ENCODE peak calls at places on chromosomes 7 and 10, in seven cellular contexts. I is psoas muscle; S is lower lobe of right lung; B is IMR-90; V is PC-9; U is CD8-positive, alpha-beta T cell; G is mesendoderm. Z is an unnamed sample.

GRCh38 chr10:127910464-127910770 is 3.5 kb downstream of the PTPRE start:
- DNase-seq in I (no peak), S (no peak), B (no peak), V (no peak), U (no peak), G (no peak), Z (no peak)

GRCh38 chr7:14767716-14768425 is 134.7 kb downstream of the DGKB start:
- DNase-seq in I (no peak), S (no peak), B (no peak), V (no peak), U (no peak), G (no peak), Z (no peak)

GRCh38 chr7:5477723-5478531 is 54.3 kb upstream of the TNRC18 start:
- DNase-seq in I (no peak), S (peak; percentile 66), B (no peak), V (no peak), U (no peak), G (peak; percentile 79), Z (no peak)

GRCh38 chr7:82105463-82105862 is 335.6 kb upstream of the HGF start:
- DNase-seq in I (no peak), S (no peak), B (peak; percentile 91), V (no peak), U (no peak), G (peak; percentile 51), Z (no peak)

GRCh38 chr7:13130321-13130720 is 442.9 kb downstream of the ARL4A start:
- DNase-seq in I (no peak), S (no peak), B (no peak), V (no peak), U (no peak), G (no peak), Z (no peak)

GRCh38 chr7:42672339-42672990 is 239.4 kb downstream of the C7orf25 start:
- DNase-seq in I (no peak), S (no peak), B (no peak), V (no peak), U (no peak), G (peak; percentile 10), Z (no peak)

GRCh38 chr7:81704595-81704994 is 65.3 kb downstream of the HGF start:
- DNase-seq in I (no peak), S (no peak), B (no peak), V (no peak), U (no peak), G (no peak), Z (no peak)

GRCh38 chr10:132806126-132807061 is 20.4 kb upstream of the NKX6-2 start:
- DNase-seq in I (no peak), S (peak; percentile 34), B (no peak), V (no peak), U (no peak), G (no peak), Z (no peak)

GRCh38 chr10:104076743-104077160 is 8.9 kb downstream of the COL17A1 start:
- DNase-seq in I (peak; percentile 28), S (peak; percentile 58), B (peak; percentile 16), V (peak; percentile 56), U (no peak), G (peak; percentile 81), Z (peak; percentile 66)

GRCh38 chr10:123847686-123848432 is 43.7 kb downstream of the CPXM2 start:
- DNase-seq in I (no peak), S (no peak), B (no peak), V (no peak), U (no peak), G (no peak), Z (no peak)

GRCh38 chr10:29345144-29345892 is 56.4 kb downstream of the LYZL1 start:
- DNase-seq in I (no peak), S (no peak), B (no peak), V (no peak), U (no peak), G (peak; percentile 28), Z (no peak)

GRCh38 chr7:157944051-157944450 is 607.2 kb downstream of the DNAJB6 start:
- DNase-seq in I (no peak), S (no peak), B (no peak), V (no peak), U (no peak), G (no peak), Z (no peak)

GRCh38 chr10:33216661-33217427 is 117.6 kb downstream of the NRP1 start:
- DNase-seq in I (no peak), S (no peak), B (no peak), V (peak; percentile 63), U (no peak), G (no peak), Z (no peak)

GRCh38 chr7:151249732-151250072 is 1.2 kb upstream of the SMARCD3 start:
- DNase-seq in I (peak; percentile 64), S (peak; percentile 72), B (peak; percentile 39), V (no peak), U (no peak), G (peak; percentile 73), Z (peak; percentile 80)

GRCh38 chr10:121152033-121152432 is 300.9 kb downstream of the WDR11 start:
- DNase-seq in I (no peak), S (no peak), B (no peak), V (no peak), U (no peak), G (peak; percentile 62), Z (no peak)

GRCh38 chr7:121447191-121447920 is 51.2 kb upstream of the FAM3C start:
- DNase-seq in I (peak; percentile 35), S (no peak), B (no peak), V (no peak), U (no peak), G (no peak), Z (peak; percentile 50)

GRCh38 chr10:115951242-115951641 is 321.8 kb downstream of the GFRA1 start:
- DNase-seq in I (no peak), S (no peak), B (no peak), V (no peak), U (no peak), G (no peak), Z (no peak)

GRCh38 chr7:96794063-96794462 is 84.4 kb upstream of the SEM1 start:
- DNase-seq in I (no peak), S (no peak), B (no peak), V (no peak), U (no peak), G (no peak), Z (no peak)

GRCh38 chr10:91652364-91652763 is 19.5 kb upstream of the PPP1R3C start:
- DNase-seq in I (no peak), S (no peak), B (peak; percentile 95), V (peak; percentile 40), U (no peak), G (peak; percentile 47), Z (peak; percentile 44)

GRCh38 chr7:142243823-142244222 is 14.0 kb downstream of the PRSS58 start:
- DNase-seq in I (no peak), S (no peak), B (no peak), V (no peak), U (no peak), G (no peak), Z (no peak)

GRCh38 chr7:44112997-44113763 is 9.0 kb downstream of the AEBP1 start:
- DNase-seq in I (no peak), S (no peak), B (no peak), V (no peak), U (no peak), G (no peak), Z (peak; percentile 13)

GRCh38 chr7:21454182-21454581 is 26.3 kb downstream of the SP4 start:
- DNase-seq in I (no peak), S (no peak), B (no peak), V (no peak), U (no peak), G (peak; percentile 28), Z (no peak)

GRCh38 chr7:127091620-127092019 is 161.1 kb downstream of the GRM8 start:
- DNase-seq in I (no peak), S (no peak), B (no peak), V (no peak), U (no peak), G (no peak), Z (no peak)

GRCh38 chr7:27123477-27124053 is 7.0 kb downstream of the HOXA4 start:
- DNase-seq in I (no peak), S (no peak), B (no peak), V (no peak), U (no peak), G (no peak), Z (no peak)
- H3K27me3 ChIP-seq in I (no peaks in the 10 kb centered on the region), S (peaks cover 23% of the 10 kb centered on the region), B (no peaks in the 10 kb centered on the region), V (no peaks in the 10 kb centered on the region), U (no peaks in the 10 kb centered on the region), G (peaks cover 96% of the 10 kb centered on the region), Z (no peaks in the 10 kb centered on the region)

DNA sequence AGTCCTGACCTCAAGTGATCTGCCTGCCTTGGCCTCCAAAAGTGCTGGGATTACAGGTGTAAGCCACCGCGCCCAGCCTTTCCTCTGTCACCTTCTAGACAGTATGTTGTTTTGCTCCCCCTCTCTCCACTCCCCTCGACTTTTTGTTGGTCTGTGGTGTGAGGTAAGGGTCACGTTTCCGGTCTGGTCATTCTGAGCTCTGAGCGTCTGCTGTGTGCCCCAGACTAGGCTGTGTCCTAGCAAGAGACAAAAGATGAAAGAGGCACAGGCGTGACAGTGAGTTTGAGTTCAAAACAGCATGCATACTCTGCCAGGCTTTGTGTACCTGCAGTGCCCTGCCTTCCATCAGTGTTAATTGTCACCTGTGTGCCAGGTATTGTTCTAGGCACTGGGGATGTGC is 87.4 kb upstream of the PPIF start:
- DNase-seq in I (no peak), S (no peak), B (no peak), V (no peak), U (no peak), G (no peak), Z (no peak)
- H3K4me1 ChIP-seq in I (peaks cover 5% of the 10 kb centered on the region), S (peaks cover 75% of the 10 kb centered on the region), B (peaks cover 28% of the 10 kb centered on the region), V (peaks cover 24% of the 10 kb centered on the region), U (no peaks in the 10 kb centered on the region), G (peaks cover 2% of the 10 kb centered on the region), Z (peaks cover 20% of the 10 kb centered on the region)

DNA sequence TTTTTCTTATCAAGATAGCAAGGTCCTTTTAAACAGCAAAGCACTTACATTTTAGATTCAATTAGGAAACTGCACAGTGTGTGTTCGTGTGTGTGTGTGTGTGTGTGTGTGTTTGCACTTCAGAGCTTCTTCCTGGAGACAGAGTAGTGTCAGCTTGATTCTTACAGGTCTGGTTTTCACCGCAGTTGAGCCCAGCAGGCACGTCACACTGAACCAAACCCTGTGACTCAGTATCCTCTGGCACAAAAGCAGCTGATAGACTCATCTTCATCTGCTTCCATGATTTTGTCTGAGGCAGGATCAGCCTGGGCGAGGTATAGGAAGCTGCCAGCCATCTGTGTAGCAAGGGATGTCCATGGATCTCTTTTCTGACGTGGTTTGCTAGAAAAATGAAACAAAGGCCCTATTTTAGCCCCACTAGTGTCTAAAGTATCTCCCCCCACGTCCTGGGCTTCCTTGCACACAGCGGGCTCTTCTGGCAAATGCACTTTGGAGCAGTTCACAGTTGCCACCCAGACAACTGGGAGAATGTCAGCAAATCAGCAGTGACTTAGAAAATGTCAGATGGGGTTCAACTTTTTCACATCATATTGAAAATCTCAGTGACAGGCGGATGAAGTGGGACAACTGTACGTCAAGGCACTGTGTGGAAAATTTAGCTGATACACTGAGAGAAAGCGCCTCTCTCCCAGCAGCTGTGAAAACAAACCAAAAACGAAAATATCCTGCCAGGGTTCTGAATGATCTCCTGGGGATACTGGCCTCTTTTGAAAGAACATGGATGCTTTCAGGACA is 373.2 kb upstream of the CELF2 start:
- DNase-seq in I (peak; percentile 25), S (no peak), B (peak; percentile 77), V (no peak), U (no peak), G (no peak), Z (peak; percentile 61)
- H3K4me3 ChIP-seq in I (no peak overlapping the region), S (no peak overlapping the region), B (no peak overlapping the region), V (no peak overlapping the region), U (no peak overlapping the region), G (no peak overlapping the region), Z (no peak overlapping the region)

DNA sequence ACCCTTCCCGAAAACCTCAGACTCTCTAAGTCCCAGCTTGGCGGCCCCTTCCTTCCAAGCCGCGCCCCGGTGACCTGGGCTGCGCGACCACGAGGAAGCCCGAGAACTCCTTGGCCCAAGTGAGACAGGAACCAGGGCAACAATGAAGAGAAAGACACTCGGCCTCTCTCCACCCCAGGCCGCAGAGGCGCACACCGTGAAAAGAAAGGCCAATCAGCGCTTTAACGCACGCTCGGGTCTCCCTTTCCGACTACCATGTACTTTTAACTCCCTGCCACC is 166.4 kb upstream of the PPP1R3A start:
- DNase-seq in I (no peak), S (no peak), B (no peak), V (no peak), U (no peak), G (no peak), Z (no peak)
- H3K27me3 ChIP-seq in I (no peaks in the 10 kb centered on the region), S (peaks cover 61% of the 10 kb centered on the region), B (peaks cover 52% of the 10 kb centered on the region), V (peaks cover 5% of the 10 kb centered on the region), U (peaks cover 30% of the 10 kb centered on the region), G (peaks cover 28% of the 10 kb centered on the region), Z (no peaks in the 10 kb centered on the region)

Z was measured in right cardiac atrium.